ENCODE peak calls at places on chromosomes 12 and 14, in ten cellular contexts. D is A549; Q is PC-3; U is lung; W is transverse colon; G is CD8-positive, alpha-beta T cell; N is hepatocyte; B is Panc1; I is left ventricle myocardium inferior; Y is psoas muscle. A is an unnamed sample.

GRCh38 chr14:60188115-60188514 is 22.9 kb upstream of the DHRS7 start:
- DNase-seq in G (no peak), N (no peak), Y (no peak), W (no peak), U (no peak), D (peak; percentile 31), B (no peak), I (no peak), Q (peak; percentile 72), A (no peak)

GRCh38 chr12:29725587-29726320 is 58.0 kb downstream of the TMTC1 start:
- DNase-seq in W (peak; percentile 19), G (no peak), D (no peak), Y (peak; percentile 70), I (peak; percentile 75), N (peak; percentile 12), B (no peak), Q (no peak), U (no peak), A (no peak)

GRCh38 chr12:89333564-89334252 is 18.6 kb downstream of the DUSP6 start:
- DNase-seq in U (no peak), B (no peak), Q (no peak), N (peak; percentile 16), G (no peak), D (no peak), W (peak; percentile 49), I (no peak), Y (no peak), A (no peak)

GRCh38 chr12:100823988-100824387 is 29.4 kb downstream of the ANO4 start:
- DNase-seq in U (no peak), G (no peak), Q (peak; percentile 7), D (no peak), Y (no peak), I (no peak), N (no peak), W (no peak), B (no peak), A (no peak)

GRCh38 chr14:52391866-52392600 is 77.9 kb downstream of the PTGER2 start:
- DNase-seq in B (no peak), D (no peak), Q (peak; percentile 98), Y (no peak), U (no peak), I (no peak), N (no peak), G (no peak), W (no peak), A (no peak)

GRCh38 chr12:44465139-44465538 is 411.0 kb downstream of the NELL2 start:
- DNase-seq in N (peak; percentile 8), Q (peak; percentile 15), I (no peak), U (no peak), W (no peak), D (peak; percentile 11), G (no peak), Y (no peak), B (no peak), A (no peak)

GRCh38 chr12:26629864-26630263 is 203.1 kb downstream of the ITPR2 start:
- DNase-seq in Q (peak; percentile 41), U (no peak), I (no peak), G (no peak), D (peak; percentile 28), N (no peak), W (no peak), B (no peak), Y (no peak), A (no peak)

GRCh38 chr12:1350055-1350933 is 244.1 kb downstream of the FBXL14 start:
- DNase-seq in U (no peak), D (peak; percentile 54), Y (no peak), I (no peak), G (no peak), N (peak; percentile 68), B (no peak), W (peak; percentile 44), Q (peak; percentile 88), A (no peak)

GRCh38 chr12:106774808-106775524 is 484 bp downstream of the RIC8B start:
- DNase-seq in Y (no peak), W (no peak), D (no peak), B (no peak), N (peak; percentile 12), U (no peak), G (peak; percentile 20), I (peak; percentile 15), Q (peak; percentile 12), A (peak; percentile 31)

GRCh38 chr12:96425321-96425720 is 25.1 kb upstream of the CDK17 start:
- DNase-seq in I (no peak), B (no peak), G (no peak), Q (peak; percentile 83), N (no peak), D (no peak), U (no peak), Y (no peak), W (no peak), A (no peak)

GRCh38 chr12:3352230-3352629 is 138.8 kb upstream of the PRMT8 start:
- DNase-seq in U (no peak), N (no peak), G (no peak), D (no peak), Y (no peak), B (no peak), I (no peak), W (no peak), Q (no peak), A (no peak)

GRCh38 chr12:130878193-130879185 is 6.6 kb downstream of the RAN start:
- DNase-seq in N (peak; percentile 32), Y (no peak), I (no peak), D (no peak), Q (no peak), B (no peak), U (no peak), W (no peak), G (no peak), A (no peak)

GRCh38 chr12:64611430-64612286 is 1.4 kb downstream of the RASSF3 start:
- DNase-seq in Y (peak; percentile 60), D (no peak), U (peak; percentile 43), Q (peak; percentile 39), I (peak; percentile 41), W (peak; percentile 45), B (no peak), N (peak; percentile 50), G (peak; percentile 33), A (peak; percentile 63)

GRCh38 chr12:123034022-123034541 is 53.6 kb downstream of the ARL6IP4 start:
- DNase-seq in G (peak; percentile 15), I (no peak), U (no peak), W (no peak), N (no peak), Y (no peak), B (no peak), Q (no peak), D (no peak), A (no peak)
- H3K4me1 ChIP-seq in G (peaks cover 20% of the 10 kb centered on the region), I (peaks cover 18% of the 10 kb centered on the region), U (peaks cover 11% of the 10 kb centered on the region), W (no peaks in the 10 kb centered on the region), N (no peaks in the 10 kb centered on the region), Y (no peaks in the 10 kb centered on the region), B (no peaks in the 10 kb centered on the region), Q (peaks cover 21% of the 10 kb centered on the region), D (peaks cover 14% of the 10 kb centered on the region), A (no peaks in the 10 kb centered on the region)

GRCh38 chr14:65432361-65432948 is 19.9 kb downstream of the FUT8 start:
- DNase-seq in N (no peak), I (no peak), D (no peak), Q (no peak), G (no peak), Y (no peak), U (no peak), W (no peak), B (no peak), A (no peak)

GRCh38 chr14:65433646-65434045 is 21.1 kb downstream of the FUT8 start:
- DNase-seq in G (no peak), I (no peak), D (no peak), N (no peak), Q (no peak), B (no peak), W (no peak), Y (no peak), U (no peak), A (no peak)

GRCh38 chr14:65431245-65431644 is 18.7 kb downstream of the FUT8 start:
- DNase-seq in W (no peak), B (no peak), N (no peak), D (no peak), G (no peak), Q (no peak), I (no peak), Y (no peak), U (no peak), A (no peak)

GRCh38 chr14:65433157-65433556 is 20.6 kb downstream of the FUT8 start:
- DNase-seq in Y (no peak), N (no peak), W (no peak), D (no peak), Q (no peak), B (no peak), U (no peak), I (no peak), G (no peak), A (no peak)

GRCh38 chr14:65431951-65432350 is 19.4 kb downstream of the FUT8 start:
- DNase-seq in U (no peak), N (no peak), Q (no peak), G (no peak), B (no peak), I (no peak), D (no peak), W (no peak), Y (no peak), A (no peak)
- H3K27ac ChIP-seq in U (no peak overlapping the region), N (peak overlapping the region; percentile 12), Q (no peak overlapping the region), G (no peak overlapping the region), B (no peak overlapping the region), I (no peak overlapping the region), D (no peak overlapping the region), W (no peak overlapping the region), Y (no peak overlapping the region), A (no peak overlapping the region)

GRCh38 chr12:12973019-12973418 is 21.0 kb upstream of the GPRC5D start:
- DNase-seq in N (no peak), Y (no peak), G (no peak), B (no peak), Q (no peak), W (no peak), I (no peak), U (no peak), D (no peak), A (no peak)

GRCh38 chr12:12977231-12977630 is 22.8 kb downstream of the HEBP1 start:
- DNase-seq in B (no peak), W (no peak), Y (no peak), I (no peak), N (no peak), G (no peak), Q (no peak), D (no peak), U (no peak), A (no peak)

GRCh38 chr12:12976366-12976765 is 23.7 kb downstream of the HEBP1 start:
- DNase-seq in B (no peak), D (peak; percentile 81), I (no peak), W (no peak), Q (peak; percentile 90), U (no peak), G (no peak), Y (no peak), N (no peak), A (no peak)

GRCh38 chr12:12974211-12974610 is 22.2 kb upstream of the GPRC5D start:
- DNase-seq in W (no peak), G (no peak), D (no peak), Q (no peak), U (no peak), Y (no peak), I (no peak), B (no peak), N (no peak), A (no peak)

GRCh38 chr12:12975322-12976077 is 23.5 kb upstream of the GPRC5D start:
- DNase-seq in B (no peak), U (no peak), N (no peak), D (peak; percentile 64), Q (peak; percentile 53), W (peak; percentile 63), Y (no peak), G (no peak), I (no peak), A (no peak)
- TF ChIP-seq CTCF in B (peak; percentile 72), U (no peak), N (peak; percentile 23), D (peak; percentile 42), Q (peak; percentile 69), W (peak; percentile 22), Y (no peak), G (no peak), I (peak; percentile 33), A (no peak)

GRCh38 chr12:108800591-108800990 is 56.8 kb downstream of the SSH1 start:
- DNase-seq in U (no peak), I (no peak), Y (no peak), G (no peak), W (no peak), Q (no peak), N (no peak), D (no peak), B (no peak), A (no peak)
- H3K4me1 ChIP-seq in U (peaks cover 1% of the 10 kb centered on the region), I (peaks cover 80% of the 10 kb centered on the region), Y (peaks cover 59% of the 10 kb centered on the region), G (no peaks in the 10 kb centered on the region), W (peaks cover 38% of the 10 kb centered on the region), Q (peaks cover 6% of the 10 kb centered on the region), N (peaks cover 29% of the 10 kb centered on the region), D (peaks cover 6% of the 10 kb centered on the region), B (peaks cover 11% of the 10 kb centered on the region), A (no peaks in the 10 kb centered on the region)